ENCODE peak calls at places on chromosomes 6 and 20, in nine cellular contexts. L is right lobe of liver; F is fibroblast of lung; N is CD8-positive, alpha-beta memory T cell; O is cardiac muscle cell; S is right cardiac atrium; G is H9; I is upper lobe of right lung; U is breast epithelium. D is an unnamed sample. For H3K4me1 and H3K9me3, the result is how much of the 10 kb centered on the place peaks cover.

GRCh38 chr6:36098920-36099647 is 31.2 kb upstream of the MAPK13 start:
- DNase-seq in L (no peak), O (peak), S (peak), U (no peak), N (no peak), G (no peak), I (no peak), F (no peak), D (no peak)

GRCh38 chr6:158531566-158531965 is 28.3 kb upstream of the TMEM181 start:
- DNase-seq in O (no peak), G (no peak), L (no peak), S (no peak), F (no peak), I (no peak), U (no peak), N (no peak), D (no peak)

GRCh38 chr6:32692019-32692418 is 25.6 kb upstream of the HLA-DQB1 start:
- DNase-seq in S (peak), F (no peak), G (peak), L (no peak), O (peak), U (no peak), I (no peak), N (peak), D (no peak)

GRCh38 chr6:116126032-116126431 is at the start of gene COL10A1:
- DNase-seq in L (no peak), S (no peak), F (no peak), O (no peak), I (no peak), G (no peak), U (no peak), N (no peak), D (no peak)

GRCh38 chr6:33812669-33813068 is 8.9 kb upstream of the MLN start:
- DNase-seq in U (no peak), L (no peak), G (peak), N (peak), O (peak), F (peak), S (peak), I (peak), D (peak)

GRCh38 chr6:12363651-12364381 is 73.7 kb downstream of the EDN1 start:
- DNase-seq in G (no peak), F (no peak), O (no peak), I (peak), S (no peak), L (peak), N (no peak), U (no peak), D (peak)

GRCh38 chr6:141677598-141678211 is 455.0 kb upstream of the GJE1 start:
- DNase-seq in S (no peak), U (no peak), O (peak), L (no peak), F (peak), I (no peak), N (no peak), G (no peak), D (no peak)

GRCh38 chr6:168499045-168499650 is 58.2 kb downstream of the SMOC2 start:
- DNase-seq in U (no peak), F (no peak), G (no peak), I (no peak), S (no peak), O (no peak), N (no peak), L (no peak), D (no peak)

GRCh38 chr20:33401922-33402369 is 627 bp upstream of the CDK5RAP1 start:
- DNase-seq in U (no peak), L (no peak), S (no peak), N (no peak), F (no peak), I (no peak), G (no peak), O (no peak), D (peak)

GRCh38 chr6:159163901-159164370 is 5.3 kb upstream of the FNDC1 start:
- DNase-seq in I (no peak), O (no peak), S (no peak), U (no peak), N (no peak), F (peak), G (no peak), L (no peak), D (no peak)

GRCh38 chr6:4603291-4603690 is 172.9 kb upstream of the CDYL start:
- DNase-seq in L (no peak), F (peak), G (no peak), O (no peak), U (no peak), I (peak), S (peak), N (no peak), D (no peak)

GRCh38 chr20:38579219-38579618 is 1.8 kb upstream of the ADIG start:
- DNase-seq in N (no peak), O (peak), L (no peak), I (no peak), U (no peak), S (peak), G (no peak), F (no peak), D (no peak)

GRCh38 chr6:118408863-118409262 is 139.2 kb upstream of the PLN start:
- DNase-seq in U (no peak), F (no peak), O (no peak), G (peak), N (no peak), S (no peak), I (no peak), L (no peak), D (no peak)

GRCh38 chr6:16184129-16184528 is 54.3 kb upstream of the GMPR start:
- DNase-seq in G (peak), N (no peak), I (no peak), F (peak), S (peak), O (peak), L (peak), U (no peak), D (no peak)

GRCh38 chr20:45254867-45255266 is 503 bp upstream of the SLPI start:
- DNase-seq in U (no peak), N (no peak), I (no peak), O (no peak), L (peak), F (peak), G (no peak), S (no peak), D (no peak)

GRCh38 chr20:19688031-19688806 is 69.8 kb upstream of the RIN2 start:
- DNase-seq in G (peak), N (no peak), I (peak), U (peak), F (peak), O (peak), S (peak), L (peak), D (peak)

GRCh38 chr6:30151580-30151979 is 9.4 kb downstream of the TRIM10 start:
- DNase-seq in S (no peak), L (no peak), F (no peak), N (no peak), I (no peak), U (no peak), O (no peak), G (no peak), D (no peak)

GRCh38 chr20:33576432-33576883 is 85.7 kb upstream of the C20orf144 start:
- DNase-seq in U (no peak), N (no peak), I (no peak), S (peak), O (no peak), F (peak), G (no peak), L (no peak), D (no peak)

GRCh38 chr6:34532230-34532629 is 23.9 kb downstream of the SPDEF start:
- DNase-seq in N (no peak), O (no peak), L (no peak), G (no peak), U (no peak), F (no peak), S (no peak), I (no peak), D (peak)

GRCh38 chr20:20212675-20213096 is 155.2 kb upstream of the INSM1 start:
- DNase-seq in G (no peak), S (peak), O (no peak), L (no peak), F (no peak), N (no peak), I (no peak), U (no peak), D (no peak)

GRCh38 chr20:58579069-58579818 is 64.0 kb upstream of the APCDD1L start:
- DNase-seq in N (no peak), I (no peak), L (no peak), U (no peak), O (no peak), G (no peak), F (no peak), S (no peak), D (no peak)

DNA sequence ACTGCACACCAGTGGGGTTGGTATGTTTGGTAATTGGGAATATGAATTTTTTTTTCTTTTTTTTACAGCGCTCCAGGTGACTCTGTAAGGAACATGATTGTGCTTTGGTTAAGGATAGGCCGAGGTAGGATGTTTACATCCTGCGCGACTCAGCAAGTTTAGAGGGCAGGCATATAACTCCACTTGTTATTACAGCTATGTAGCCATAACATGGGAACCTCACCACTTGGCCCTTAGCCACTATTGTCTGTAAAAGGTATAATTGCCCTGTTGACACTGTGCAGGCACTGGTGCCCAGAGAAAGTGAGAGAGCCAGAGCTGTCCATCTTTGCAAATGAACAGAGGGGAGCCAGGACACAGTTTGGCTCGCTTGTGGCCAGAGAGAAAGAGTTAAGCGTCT is 172.9 kb downstream of the MCHR2 start:
- DNase-seq in O (no peak), G (no peak), F (no peak), L (no peak), I (no peak), S (no peak), N (no peak), U (no peak), D (no peak)
- H3K4me1 ChIP-seq in O (under half), G (under half), F (under half), L (under half), I (under half), S (under half), N (under half), U (under half), D (under half)

GRCh38 chr20:55790178-55790577 is 215.1 kb downstream of the CBLN4 start:
- DNase-seq in G (no peak), L (peak), N (no peak), F (no peak), U (no peak), O (no peak), S (no peak), I (no peak), D (no peak)

GRCh38 chr20:55793986-55794385 is 211.3 kb downstream of the CBLN4 start:
- DNase-seq in S (no peak), F (no peak), I (no peak), G (no peak), O (no peak), N (no peak), U (no peak), L (no peak), D (no peak)

DNA sequence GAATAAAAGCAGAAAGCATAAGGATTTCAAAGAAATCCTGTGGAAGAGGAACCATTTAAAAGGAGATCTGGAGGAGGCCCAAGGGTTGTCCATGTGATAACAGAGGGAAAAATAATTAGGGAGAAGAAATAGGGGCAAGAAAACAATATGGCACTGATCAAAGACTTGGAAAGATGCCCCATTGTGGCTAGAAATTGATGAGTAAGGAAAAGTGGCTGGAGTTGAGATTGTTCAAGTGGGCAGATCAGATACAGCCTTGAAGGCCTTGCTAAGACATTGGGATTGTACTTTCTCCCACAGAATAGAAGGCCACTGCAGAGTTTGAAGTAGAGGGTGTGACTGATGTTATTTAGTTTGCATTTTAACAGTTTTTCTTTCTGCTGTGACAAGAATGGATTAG is 213.3 kb downstream of the CBLN4 start:
- DNase-seq in S (no peak), U (no peak), I (no peak), O (no peak), F (no peak), N (no peak), G (no peak), L (no peak), D (no peak)
- H3K9me3 ChIP-seq in S (under half), U (under half), I (under half), O (under half), F (under half), N (under half), G (under half), L (under half), D (under half)

DNA sequence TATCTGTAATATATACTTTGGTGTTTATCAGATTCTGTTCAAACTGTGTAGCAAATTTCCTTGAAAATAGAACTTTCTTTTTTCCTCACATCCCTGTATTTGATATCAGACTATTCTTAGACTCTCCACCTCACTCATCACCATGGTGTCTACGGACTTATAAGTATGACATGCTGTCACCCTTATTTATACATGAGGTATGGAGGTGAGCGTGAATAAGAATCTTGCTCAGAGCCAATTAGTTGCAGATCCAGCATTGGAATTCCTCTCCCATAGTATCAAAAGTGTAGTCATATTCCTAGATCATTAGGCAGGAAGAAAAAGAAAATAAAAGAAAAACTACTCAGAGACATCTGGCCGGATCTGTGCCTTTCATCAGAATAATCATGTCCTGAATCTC is 43.0 kb downstream of the TPD52L1 start:
- DNase-seq in N (no peak), O (no peak), I (no peak), G (no peak), F (no peak), S (no peak), L (no peak), U (no peak), D (no peak)
- H3K27ac ChIP-seq in N (no peak), O (peak), I (no peak), G (no peak), F (no peak), S (peak), L (no peak), U (peak), D (peak)

GRCh38 chr6:44011350-44011925 is 115.8 kb downstream of the MRPL14 start:
- DNase-seq in F (no peak), S (no peak), L (no peak), U (no peak), O (no peak), N (no peak), G (no peak), I (no peak), D (no peak)
- H3K4me1 ChIP-seq in F (under half), S (under half), L (under half), U (under half), O (under half), N (under half), G (under half), I (under half), D (under half)

DNA sequence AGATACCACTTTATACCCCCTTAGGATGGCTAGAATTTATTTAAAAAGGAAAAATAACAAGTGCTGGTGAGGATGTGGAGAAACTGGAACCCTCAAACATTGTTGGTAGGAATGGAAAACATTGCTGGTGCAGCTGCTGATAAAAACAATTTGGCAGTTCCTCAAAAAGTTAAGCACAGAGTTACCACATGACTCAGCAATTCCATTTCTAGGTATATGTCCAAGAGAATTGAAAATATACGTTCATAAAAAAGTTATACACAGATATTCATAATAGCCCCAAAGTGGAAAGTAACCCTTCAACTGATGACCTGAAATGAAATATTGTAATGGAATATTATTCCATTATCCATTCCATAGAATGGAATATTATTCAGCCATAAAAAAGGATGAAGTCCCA is 55.0 kb downstream of the CD83 start:
- DNase-seq in I (no peak), N (no peak), L (no peak), O (no peak), U (no peak), S (no peak), F (no peak), G (no peak), D (no peak)
- H3K9me3 ChIP-seq in I (under half), N (under half), L (under half), O (under half), U (under half), S (under half), F (under half), G (under half), D (under half)

DNA sequence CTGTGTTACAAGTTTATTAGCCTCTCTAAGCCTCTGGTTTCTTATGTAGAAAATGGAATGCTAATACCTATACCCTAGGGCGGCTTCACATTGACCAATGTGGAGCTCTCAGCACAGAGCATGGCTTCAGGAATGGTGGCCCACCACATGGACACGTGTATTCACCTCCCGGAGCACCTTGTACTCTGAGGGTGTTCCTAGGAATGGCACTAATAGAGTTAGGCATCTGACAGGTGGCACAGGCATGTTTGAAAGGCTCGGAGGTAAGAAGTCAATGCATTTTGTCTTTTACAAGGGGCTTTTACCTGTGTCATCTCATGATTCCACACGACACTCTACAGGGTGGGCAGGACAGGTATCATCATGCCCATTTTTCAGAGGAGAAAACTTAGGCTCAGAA is 5.3 kb upstream of the TGM3 start:
- DNase-seq in U (no peak), N (no peak), F (no peak), L (no peak), I (no peak), S (no peak), G (no peak), O (no peak), D (no peak)
- H3K27ac ChIP-seq in U (no peak), N (no peak), F (no peak), L (no peak), I (no peak), S (no peak), G (no peak), O (no peak), D (peak)

GRCh38 chr6:41719796-41720620 is 15.4 kb downstream of the TFEB start:
- DNase-seq in F (no peak), N (no peak), O (no peak), S (no peak), L (no peak), U (no peak), G (no peak), I (no peak), D (no peak)

GRCh38 chr6:41718828-41719227 is 16.6 kb downstream of the TFEB start:
- DNase-seq in N (no peak), L (no peak), G (no peak), O (no peak), S (no peak), U (no peak), F (no peak), I (no peak), D (no peak)

GRCh38 chr6:41723178-41723935 is 12.1 kb downstream of the TFEB start:
- DNase-seq in G (peak), O (no peak), I (peak), U (peak), L (peak), F (peak), S (peak), N (no peak), D (no peak)

GRCh38 chr6:41721396-41721795 is 14.0 kb downstream of the TFEB start:
- DNase-seq in O (no peak), G (no peak), F (no peak), S (no peak), I (no peak), U (no peak), N (no peak), L (no peak), D (no peak)

DNA sequence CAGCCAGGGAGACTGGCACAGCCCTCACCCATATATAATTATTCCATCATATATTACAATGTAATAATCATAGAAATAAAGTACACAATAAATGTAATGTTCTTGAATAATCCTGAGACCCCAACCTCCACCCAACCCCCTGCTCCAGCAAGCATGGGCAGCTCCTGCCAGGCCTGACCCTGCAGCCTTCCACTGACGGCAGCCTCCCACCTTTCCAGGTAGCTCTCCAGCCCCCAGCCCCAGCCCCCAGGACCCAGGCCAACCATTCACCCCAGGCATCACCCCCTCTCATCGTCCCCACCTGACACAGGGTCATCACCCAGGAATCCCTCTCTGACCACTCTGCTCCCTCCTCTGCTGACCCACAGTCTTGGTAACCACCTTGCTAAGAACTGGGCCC is 14.6 kb downstream of the TFEB start:
- DNase-seq in U (no peak), I (no peak), L (no peak), N (no peak), O (no peak), S (no peak), F (no peak), G (no peak), D (no peak)
- H3K4me1 ChIP-seq in U (under half), I (half or more), L (under half), N (under half), O (half or more), S (under half), F (under half), G (under half), D (under half)

DNA sequence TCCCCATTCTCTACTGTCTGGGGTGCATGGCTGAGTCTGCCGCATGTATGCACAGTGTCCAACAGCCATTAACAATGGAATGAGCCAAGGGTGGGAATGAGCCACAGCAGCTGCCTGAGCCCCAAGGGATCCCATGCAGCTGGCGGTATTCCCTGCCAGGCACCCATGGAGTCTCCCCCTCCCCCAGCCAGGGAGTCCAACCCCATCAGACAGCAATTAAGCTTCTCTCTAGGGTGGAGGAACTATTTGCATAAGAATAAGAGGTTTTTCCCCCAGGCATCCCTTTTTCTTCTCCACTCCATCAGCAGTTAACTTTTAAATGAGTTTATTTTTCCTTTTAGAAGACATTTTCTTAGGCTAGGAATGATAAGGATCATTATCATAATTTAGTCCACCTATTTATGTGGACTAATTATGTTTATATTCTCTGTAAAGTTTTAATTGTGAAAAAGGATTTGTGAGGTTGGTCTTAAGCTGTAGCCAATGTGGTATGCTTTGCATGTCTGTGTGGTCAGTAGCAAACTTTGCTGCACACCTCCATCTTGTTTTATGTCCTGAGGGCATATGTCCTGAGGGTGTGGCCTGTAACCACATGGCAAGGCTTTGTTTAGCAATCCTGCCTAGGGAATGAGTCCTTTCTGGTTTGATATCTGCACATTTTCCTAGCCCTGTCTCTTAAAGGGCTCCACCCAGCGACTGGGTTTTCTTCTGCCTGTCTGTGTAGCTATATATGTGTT is 158.9 kb upstream of the OLIG3 start:
- DNase-seq in G (no peak), S (no peak), U (no peak), O (no peak), F (no peak), I (no peak), L (no peak), N (no peak), D (no peak)
- H3K9me3 ChIP-seq in G (under half), S (under half), U (under half), O (under half), F (under half), I (under half), L (under half), N (under half), D (under half)